ENCODE peak calls at places on chromosomes 12 and 14, in eight cellular contexts. O is fibroblast of the aortic adventitia, L is KBM-7, Y is amniotic stem cell, X is bronchial epithelial cell, D is heart right ventricle, E is NCI-H1105, I is SW480. B is an unnamed sample.

GRCh38 chr12:62861586-62861985 is 73.4 kb downstream of the PPM1H start:
- DNase-seq in X (no peak), I (no peak), O (peak), Y (no peak), L (no peak), E (no peak), D (no peak), B (no peak)

GRCh38 chr14:94476018-94476417 is at the start of gene SERPINA9:
- DNase-seq in X (no peak), O (no peak), I (no peak), E (no peak), Y (no peak), L (no peak), D (no peak), B (no peak)

GRCh38 chr14:70188608-70189540 is at the start of gene SLC8A3:
- DNase-seq in Y (no peak), X (peak), E (peak), O (peak), D (no peak), L (peak), I (peak), B (no peak)

GRCh38 chr14:90556050-90556477 is 159.2 kb downstream of the CALM1 start:
- DNase-seq in Y (no peak), X (no peak), D (peak), O (no peak), I (peak), E (no peak), L (no peak), B (no peak)

GRCh38 chr14:32826404-32827082 is 112.1 kb upstream of the NPAS3 start:
- DNase-seq in D (peak), X (no peak), O (peak), E (no peak), Y (no peak), I (no peak), L (no peak), B (no peak)

GRCh38 chr12:9051156-9051545 is 61.8 kb downstream of the KLRG1 start:
- DNase-seq in E (no peak), L (no peak), I (no peak), D (peak), X (no peak), O (no peak), Y (no peak), B (no peak)

GRCh38 chr14:51604078-51604477 is 47.6 kb upstream of the FRMD6 start:
- DNase-seq in L (no peak), O (peak), D (no peak), E (no peak), I (no peak), X (no peak), Y (peak), B (no peak)

GRCh38 chr12:45729233-45730115 is at the start of gene ARID2:
- DNase-seq in X (peak), D (peak), I (peak), Y (peak), O (peak), E (peak), L (peak), B (no peak)

GRCh38 chr12:122732611-122733010 is 2.0 kb upstream of the HCAR1 start:
- DNase-seq in X (no peak), L (no peak), D (no peak), Y (no peak), E (no peak), I (no peak), O (no peak), B (no peak)

GRCh38 chr12:127411141-127411915 is 855.6 kb upstream of the TMEM132C start:
- DNase-seq in D (no peak), Y (no peak), L (no peak), E (no peak), O (no peak), X (no peak), I (no peak), B (no peak)

GRCh38 chr14:24430682-24431568 is 1.2 kb downstream of the KHNYN start:
- DNase-seq in O (peak), X (no peak), E (no peak), L (no peak), Y (no peak), I (no peak), D (no peak), B (no peak)

GRCh38 chr14:86646688-86647687 is 1117.0 kb downstream of the FLRT2 start:
- DNase-seq in Y (no peak), E (no peak), X (peak), D (no peak), L (peak), I (no peak), O (peak), B (no peak)

GRCh38 chr14:86604546-86604945 is 1074.6 kb downstream of the FLRT2 start:
- DNase-seq in I (no peak), O (no peak), E (no peak), D (no peak), L (no peak), Y (no peak), X (peak), B (no peak)

GRCh38 chr14:104101651-104102281 is 16.3 kb downstream of the ASPG start:
- DNase-seq in I (no peak), X (no peak), E (no peak), L (no peak), O (no peak), Y (no peak), D (no peak), B (no peak)

GRCh38 chr14:81192594-81192993 is 28.2 kb downstream of the GTF2A1 start:
- DNase-seq in Y (no peak), D (no peak), E (no peak), O (no peak), I (no peak), X (no peak), L (no peak), B (no peak)

GRCh38 chr12:92945659-92946220 is 16.6 kb upstream of the EEA1 start:
- DNase-seq in Y (no peak), I (no peak), O (no peak), L (no peak), E (no peak), D (no peak), X (no peak), B (no peak)

GRCh38 chr14:101402936-101403660 is 158.2 kb upstream of the DIO3 start:
- DNase-seq in Y (no peak), X (no peak), D (no peak), I (no peak), E (no peak), O (no peak), L (no peak), B (no peak)

GRCh38 chr14:57461777-57462320 is 31.8 kb downstream of the CCDC198 start:
- DNase-seq in D (no peak), E (no peak), L (no peak), Y (no peak), X (peak), I (no peak), O (no peak), B (no peak)

GRCh38 chr12:46357438-46358324 is 14.9 kb downstream of the SLC38A2 start:
- DNase-seq in I (peak), L (peak), O (peak), D (no peak), X (peak), E (no peak), Y (peak), B (peak)

GRCh38 chr12:59833408-59833807 is 237.6 kb downstream of the SLC16A7 start:
- DNase-seq in I (no peak), L (no peak), X (no peak), D (no peak), Y (no peak), E (no peak), O (no peak), B (no peak)

GRCh38 chr12:49055978-49056754 is 4.4 kb downstream of the KMT2D start:
- DNase-seq in O (peak), X (peak), D (peak), Y (peak), I (peak), L (peak), E (no peak), B (no peak)

GRCh38 chr14:104874571-104875411 is 9.7 kb downstream of the CEP170B start:
- DNase-seq in X (no peak), L (no peak), O (no peak), Y (no peak), I (no peak), E (no peak), D (no peak), B (no peak)

GRCh38 chr12:116529048-116529447 is 30.1 kb upstream of the MAP1LC3B2 start:
- DNase-seq in L (no peak), D (no peak), X (no peak), Y (no peak), O (peak), E (no peak), I (peak), B (no peak)

GRCh38 chr14:35341454-35342159 is 49.4 kb downstream of the PSMA6 start:
- DNase-seq in O (peak), L (peak), E (peak), Y (peak), I (peak), X (peak), D (peak), B (peak)

GRCh38 chr12:64990991-64991570 is 130.0 kb downstream of the WIF1 start:
- DNase-seq in O (no peak), E (no peak), D (no peak), Y (no peak), I (no peak), X (peak), L (no peak), B (no peak)

GRCh38 chr12:131901431-131902331 is 7.3 kb downstream of the ULK1 start:
- DNase-seq in O (no peak), X (no peak), D (peak), L (no peak), I (no peak), Y (no peak), E (no peak), B (no peak)

GRCh38 chr14:94447986-94448808 is 4.4 kb downstream of the SERPINA11 start:
- DNase-seq in O (no peak), Y (no peak), L (no peak), X (peak), I (no peak), D (no peak), E (peak), B (peak)

GRCh38 chr12:32836710-32837109 is 59.9 kb downstream of the PKP2 start:
- DNase-seq in Y (no peak), I (no peak), L (no peak), E (no peak), D (no peak), O (no peak), X (peak), B (no peak)

GRCh38 chr12:105748806-105749600 is 389.8 kb downstream of the NUAK1 start:
- DNase-seq in Y (no peak), X (peak), I (no peak), E (no peak), O (peak), D (peak), L (no peak), B (peak)

GRCh38 chr12:49548481-49548821 is 9.6 kb downstream of the KCNH3 start:
- DNase-seq in X (no peak), D (no peak), L (no peak), I (no peak), Y (no peak), O (no peak), E (no peak), B (no peak)

GRCh38 chr12:111705672-111706071 is 19.8 kb downstream of the ACAD10 start:
- DNase-seq in X (no peak), O (no peak), I (no peak), E (no peak), Y (no peak), L (peak), D (no peak), B (no peak)

GRCh38 chr12:47742253-47742825 is 16.3 kb downstream of the RAPGEF3 start:
- DNase-seq in I (peak), L (peak), E (no peak), Y (no peak), X (peak), O (peak), D (peak), B (no peak)

GRCh38 chr14:68379510-68380303 is 413.2 kb downstream of the ZFP36L1 start:
- DNase-seq in E (no peak), L (no peak), O (no peak), I (no peak), D (no peak), Y (no peak), X (no peak), B (no peak)

GRCh38 chr12:91127296-91127695 is 16.0 kb upstream of the LUM start:
- DNase-seq in X (no peak), D (no peak), O (no peak), Y (no peak), I (peak), E (no peak), L (no peak), B (no peak)

GRCh38 chr12:40016960-40017359 is 88.9 kb downstream of the SLC2A13 start:
- DNase-seq in E (no peak), Y (no peak), O (peak), D (peak), I (no peak), X (no peak), L (no peak), B (no peak)

GRCh38 chr12:23424685-23425084 is 524.8 kb downstream of the SOX5 start:
- DNase-seq in D (no peak), L (no peak), I (no peak), E (no peak), O (no peak), X (no peak), Y (no peak), B (no peak)

GRCh38 chr14:52333823-52334657 is 19.9 kb downstream of the PTGER2 start:
- DNase-seq in O (peak), E (no peak), L (no peak), X (no peak), I (no peak), D (no peak), Y (no peak), B (no peak)

GRCh38 chr12:107329569-107330324 is 236.4 kb upstream of the CRY1 start:
- DNase-seq in E (no peak), I (peak), L (peak), X (peak), Y (no peak), D (no peak), O (peak), B (peak)

B was measured in epithelial cell of prostate.